ENCODE peak calls at places on chromosomes 11 and 22, in ten cellular contexts. Q, E, P, I, F, B, R, C, G and M are unnamed samples.

GRCh38 chr11:40292636-40293585 is 1166.5 kb downstream of the LRRC4C start:
- DNase-seq in Q (peak), E (peak), P (no peak), I (no peak), F (no peak), B (no peak), R (no peak), C (no peak), G (no peak), M (peak)

GRCh38 chr11:134413334-134414035 is 1.4 kb upstream of the B3GAT1 start:
- DNase-seq in Q (no peak), E (peak), P (no peak), I (no peak), F (no peak), B (no peak), R (no peak), C (no peak), G (no peak), M (no peak)

GRCh38 chr11:36449566-36450390 is 60.3 kb downstream of the TRAF6 start:
- DNase-seq in Q (no peak), E (no peak), P (no peak), I (no peak), F (no peak), B (no peak), R (no peak), C (no peak), G (no peak), M (no peak)

GRCh38 chr22:42288791-42289190 is 18.3 kb upstream of the TCF20 start:
- DNase-seq in Q (no peak), E (no peak), P (no peak), I (no peak), F (no peak), B (no peak), R (no peak), C (no peak), G (no peak), M (no peak)

GRCh38 chr22:39546889-39547586 is 14.5 kb upstream of the RPS19BP1 start:
- DNase-seq in Q (peak), E (no peak), P (peak), I (no peak), F (no peak), B (no peak), R (no peak), C (no peak), G (no peak), M (no peak)

GRCh38 chr11:46389450-46390330 is 1.9 kb downstream of the CHRM4 start:
- DNase-seq in Q (peak), E (peak), P (peak), I (no peak), F (peak), B (peak), R (peak), C (peak), G (peak), M (peak)

GRCh38 chr11:107691003-107691402 is 20.9 kb downstream of the SLN start:
- DNase-seq in Q (no peak), E (no peak), P (peak), I (no peak), F (no peak), B (no peak), R (no peak), C (no peak), G (no peak), M (no peak)

GRCh38 chr11:100356035-100356434 is 331.1 kb upstream of the ARHGAP42 start:
- DNase-seq in Q (no peak), E (no peak), P (no peak), I (no peak), F (no peak), B (no peak), R (no peak), C (no peak), G (no peak), M (no peak)

GRCh38 chr22:29623553-29624169 is 20.2 kb downstream of the NF2 start:
- DNase-seq in Q (no peak), E (no peak), P (peak), I (no peak), F (no peak), B (no peak), R (no peak), C (no peak), G (no peak), M (no peak)

GRCh38 chr11:2269601-2270321 is 627 bp downstream of the ASCL2 start:
- DNase-seq in Q (peak), E (peak), P (peak), I (peak), F (peak), B (peak), R (peak), C (no peak), G (no peak), M (no peak)

GRCh38 chr22:22076937-22077703 is 94.5 kb upstream of the TOP3B start:
- DNase-seq in Q (no peak), E (no peak), P (peak), I (no peak), F (no peak), B (no peak), R (no peak), C (no peak), G (no peak), M (no peak)

GRCh38 chr22:38317995-38318715 is 922 bp upstream of the CSNK1E start:
- DNase-seq in Q (peak), E (peak), P (peak), I (no peak), F (no peak), B (peak), R (peak), C (peak), G (peak), M (peak)

GRCh38 chr11:107591446-107592236 is 694 bp downstream of the ELMOD1 start:
- DNase-seq in Q (peak), E (peak), P (peak), I (peak), F (peak), B (no peak), R (no peak), C (no peak), G (no peak), M (peak)

GRCh38 chr11:109993786-109994185 is 99.4 kb upstream of the ZC3H12C start:
- DNase-seq in Q (no peak), E (no peak), P (no peak), I (no peak), F (no peak), B (no peak), R (no peak), C (no peak), G (no peak), M (no peak)

GRCh38 chr11:119295178-119295577 is 21.8 kb downstream of the MCAM start:
- DNase-seq in Q (no peak), E (no peak), P (peak), I (no peak), F (no peak), B (no peak), R (no peak), C (no peak), G (no peak), M (no peak)

GRCh38 chr22:25420471-25420924 is 144.0 kb upstream of the GRK3 start:
- DNase-seq in Q (no peak), E (no peak), P (no peak), I (no peak), F (no peak), B (no peak), R (no peak), C (no peak), G (no peak), M (no peak)

GRCh38 chr22:39527481-39527961 is 5.0 kb downstream of the RPS19BP1 start:
- DNase-seq in Q (peak), E (no peak), P (peak), I (no peak), F (no peak), B (peak), R (peak), C (no peak), G (no peak), M (peak)

GRCh38 chr22:24429411-24430365 is 2.3 kb downstream of the ADORA2A start:
- DNase-seq in Q (peak), E (no peak), P (peak), I (peak), F (no peak), B (no peak), R (peak), C (peak), G (no peak), M (peak)

GRCh38 chr11:86288776-86289507 is 13.1 kb upstream of the HIKESHI start:
- DNase-seq in Q (no peak), E (no peak), P (no peak), I (no peak), F (no peak), B (no peak), R (no peak), C (no peak), G (no peak), M (no peak)

GRCh38 chr11:66694732-66695207 is 17.1 kb upstream of the RBM4B start:
- DNase-seq in Q (peak), E (peak), P (peak), I (peak), F (peak), B (peak), R (peak), C (peak), G (peak), M (peak)

GRCh38 chr22:30078320-30079311 is 1.6 kb upstream of the HORMAD2 start:
- DNase-seq in Q (no peak), E (no peak), P (no peak), I (no peak), F (no peak), B (no peak), R (no peak), C (no peak), G (no peak), M (no peak)

GRCh38 chr11:44509291-44509690 is 56.2 kb upstream of the CD82 start:
- DNase-seq in Q (no peak), E (peak), P (no peak), I (no peak), F (peak), B (no peak), R (no peak), C (no peak), G (no peak), M (no peak)

GRCh38 chr11:119741369-119742262 is 12.6 kb upstream of the NECTIN1 start:
- DNase-seq in Q (peak), E (peak), P (peak), I (peak), F (peak), B (peak), R (peak), C (peak), G (no peak), M (peak)

GRCh38 chr11:69563946-69564780 is 76.8 kb upstream of the CCND1 start:
- DNase-seq in Q (no peak), E (no peak), P (no peak), I (no peak), F (no peak), B (no peak), R (no peak), C (no peak), G (no peak), M (no peak)

GRCh38 chr11:30478923-30479322 is 107.2 kb downstream of the MPPED2 start:
- DNase-seq in Q (peak), E (peak), P (no peak), I (no peak), F (peak), B (no peak), R (no peak), C (peak), G (no peak), M (peak)

GRCh38 chr11:32586576-32587190 is 3.1 kb downstream of the EIF3M start:
- DNase-seq in Q (no peak), E (peak), P (peak), I (no peak), F (peak), B (no peak), R (no peak), C (no peak), G (peak), M (no peak)
- TF ChIP-seq CTCF in Q (no peak), E (peak), P (peak), I (no peak), F (peak), B (no peak), R (no peak), C (peak), G (peak), M (no peak)

GRCh38 chr11:75850787-75851186 is 35.8 kb downstream of the UVRAG start:
- DNase-seq in Q (no peak), E (peak), P (no peak), I (no peak), F (peak), B (no peak), R (no peak), C (no peak), G (no peak), M (no peak)
- H3K27ac ChIP-seq in Q (peak), E (no peak), P (no peak), I (no peak), F (peak), B (no peak), R (peak), C (peak), G (no peak), M (peak)

GRCh38 chr11:61675826-61676225 is 4.4 kb upstream of the DAGLA start:
- DNase-seq in Q (peak), E (no peak), P (no peak), I (no peak), F (no peak), B (no peak), R (no peak), C (no peak), G (no peak), M (no peak)

GRCh38 chr11:61670626-61671025 is 9.6 kb upstream of the DAGLA start:
- DNase-seq in Q (no peak), E (no peak), P (no peak), I (no peak), F (no peak), B (no peak), R (no peak), C (no peak), G (no peak), M (no peak)

GRCh38 chr11:61667684-61668320 is 12.4 kb upstream of the DAGLA start:
- DNase-seq in Q (peak), E (peak), P (no peak), I (no peak), F (no peak), B (no peak), R (no peak), C (no peak), G (no peak), M (no peak)

GRCh38 chr11:61669417-61669816 is 10.8 kb upstream of the DAGLA start:
- DNase-seq in Q (peak), E (no peak), P (no peak), I (no peak), F (no peak), B (no peak), R (no peak), C (no peak), G (no peak), M (no peak)

GRCh38 chr11:61671527-61671926 is 8.7 kb upstream of the DAGLA start:
- DNase-seq in Q (peak), E (peak), P (peak), I (no peak), F (peak), B (no peak), R (no peak), C (no peak), G (no peak), M (no peak)
- TF ChIP-seq CTCF in Q (no peak), E (peak), P (peak), I (no peak), F (peak), B (no peak), R (no peak), C (peak), G (peak), M (peak)

GRCh38 chr22:37259540-37260029 is 15.5 kb upstream of the RAC2 start:
- DNase-seq in Q (no peak), E (peak), P (peak), I (no peak), F (peak), B (no peak), R (no peak), C (no peak), G (peak), M (no peak)
- H3K27ac ChIP-seq in Q (no peak), E (no peak), P (no peak), I (no peak), F (no peak), B (no peak), R (no peak), C (no peak), G (peak), M (no peak)

DNA sequence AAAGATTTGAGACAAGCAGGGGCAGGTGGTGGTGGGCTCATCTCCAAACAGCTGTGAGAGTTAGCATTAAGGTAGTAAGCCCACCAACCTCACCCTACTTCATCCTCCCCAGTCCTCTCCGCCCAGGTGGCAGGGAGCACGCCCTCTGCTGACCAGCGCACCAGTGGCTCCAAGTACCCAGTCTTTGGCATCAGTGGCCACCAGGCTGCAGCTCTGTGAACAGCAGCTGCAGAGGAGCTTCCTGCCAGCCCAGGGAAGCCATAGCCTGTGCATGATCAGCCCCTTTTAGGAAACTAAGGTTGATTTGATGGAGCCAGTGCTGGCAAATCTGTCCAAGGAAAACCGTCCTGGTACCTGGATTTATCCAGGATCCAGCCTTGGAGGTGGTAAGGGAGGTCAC is 21.7 kb downstream of the CAVIN3 start:
- DNase-seq in Q (peak), E (peak), P (peak), I (no peak), F (peak), B (no peak), R (peak), C (peak), G (peak), M (peak)
- TF ChIP-seq CTCF in Q (peak), E (peak), P (peak), I (no peak), F (peak), B (no peak), R (peak), C (peak), G (peak), M (peak)

GRCh38 chr22:19802001-19802880 is 41.7 kb downstream of the TBX1 start:
- DNase-seq in Q (peak), E (no peak), P (no peak), I (no peak), F (no peak), B (peak), R (no peak), C (peak), G (no peak), M (no peak)

GRCh38 chr22:19802881-19803735 is 42.5 kb downstream of the TBX1 start:
- DNase-seq in Q (peak), E (no peak), P (no peak), I (no peak), F (no peak), B (no peak), R (no peak), C (peak), G (no peak), M (no peak)

GRCh38 chr22:19800306-19800705 is 39.7 kb downstream of the TBX1 start:
- DNase-seq in Q (peak), E (no peak), P (no peak), I (no peak), F (no peak), B (no peak), R (no peak), C (no peak), G (no peak), M (no peak)

GRCh38 chr22:19800761-19801244 is 40.2 kb downstream of the TBX1 start:
- DNase-seq in Q (peak), E (peak), P (no peak), I (no peak), F (peak), B (peak), R (no peak), C (no peak), G (no peak), M (no peak)

DNA sequence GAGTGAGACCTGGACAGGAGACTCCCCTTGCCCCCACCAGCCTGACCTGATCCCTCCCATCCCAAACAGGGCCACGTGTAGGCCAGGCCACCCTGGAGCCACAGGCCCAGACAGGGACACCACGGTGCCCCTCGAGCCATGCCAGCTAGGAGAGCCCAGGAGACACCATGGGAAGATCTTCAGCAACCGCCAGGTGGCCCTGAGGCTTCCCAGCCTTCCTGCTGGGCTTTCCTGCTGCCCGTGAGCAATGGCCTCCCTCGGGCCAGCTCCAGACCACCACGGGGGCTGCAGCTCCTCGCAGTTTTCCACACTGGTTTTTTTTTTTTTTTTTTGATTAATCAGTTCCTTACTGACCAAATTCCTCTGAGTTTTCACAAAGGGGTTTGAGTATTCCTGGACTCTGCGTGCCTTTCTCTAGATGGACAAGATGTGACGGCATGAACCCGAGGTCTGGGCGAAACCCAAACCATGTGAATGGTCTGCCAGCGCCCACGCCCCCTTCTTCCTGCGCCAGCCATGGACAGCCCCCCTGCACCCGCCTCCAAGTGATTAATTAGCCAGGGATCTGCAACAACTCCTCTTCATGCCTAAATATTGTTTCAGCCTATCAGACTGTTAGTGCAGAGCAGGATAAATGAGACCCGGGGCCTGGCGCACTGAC is 40.9 kb downstream of the TBX1 start:
- DNase-seq in Q (peak), E (no peak), P (no peak), I (no peak), F (no peak), B (no peak), R (no peak), C (no peak), G (no peak), M (no peak)
- H3K27ac ChIP-seq in Q (no peak), E (no peak), P (no peak), I (no peak), F (no peak), B (no peak), R (no peak), C (no peak), G (no peak), M (no peak)

GRCh38 chr11:19738124-19738523 is 25.5 kb downstream of the NAV2 start:
- DNase-seq in Q (no peak), E (no peak), P (no peak), I (no peak), F (no peak), B (no peak), R (no peak), C (no peak), G (no peak), M (no peak)

GRCh38 chr11:19735512-19735911 is 22.9 kb downstream of the NAV2 start:
- DNase-seq in Q (no peak), E (no peak), P (no peak), I (no peak), F (no peak), B (no peak), R (no peak), C (no peak), G (no peak), M (no peak)

GRCh38 chr11:19739872-19740271 is 27.2 kb downstream of the NAV2 start:
- DNase-seq in Q (no peak), E (peak), P (no peak), I (no peak), F (peak), B (no peak), R (no peak), C (no peak), G (no peak), M (peak)

GRCh38 chr11:19736831-19737230 is 24.2 kb downstream of the NAV2 start:
- DNase-seq in Q (no peak), E (no peak), P (no peak), I (no peak), F (no peak), B (no peak), R (no peak), C (no peak), G (no peak), M (no peak)

DNA sequence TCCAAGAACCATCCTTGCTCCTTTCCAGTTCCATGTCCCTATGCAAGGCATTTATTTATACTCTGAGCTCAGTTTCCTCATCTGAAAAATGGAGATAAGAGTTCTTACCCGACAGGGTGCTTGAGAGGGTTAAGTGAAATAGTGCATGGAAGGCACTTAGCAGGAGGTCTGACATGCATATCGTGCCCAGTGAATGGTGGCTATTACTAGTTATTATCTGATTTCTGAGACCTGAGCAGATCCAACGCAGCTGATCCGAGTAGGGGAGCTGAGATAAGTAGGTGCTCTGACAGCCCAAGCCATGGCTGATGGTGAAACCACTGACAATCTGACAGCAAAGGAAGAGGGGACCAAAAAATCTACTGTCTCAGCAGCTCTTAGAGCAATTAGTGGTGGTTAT is 24.9 kb downstream of the NAV2 start:
- DNase-seq in Q (no peak), E (no peak), P (no peak), I (no peak), F (no peak), B (no peak), R (no peak), C (no peak), G (no peak), M (no peak)
- TF ChIP-seq CTCF in Q (no peak), E (no peak), P (no peak), I (no peak), F (no peak), B (no peak), R (no peak), C (no peak), G (no peak), M (no peak)